ENCODE peak calls at places on chromosomes 4 and X, in five cellular contexts. I, Y, P, W and D are unnamed samples.
A peak's percentile ranks its signal among the peaks of the same experiment; 100 is the strongest.

GRCh38 chr4:70945452-70946055 is 43.4 kb downstream of the MOB1B start:
- DNase-seq in I (no peak), Y (no peak), P (no peak), W (no peak), D (no peak)

GRCh38 chrX:47177079-47177478 is 16.6 kb upstream of the UBA1 start:
- DNase-seq in I (no peak), Y (no peak), P (no peak), W (no peak), D (no peak)

GRCh38 chr4:138494931-138495330 is 252.8 kb upstream of the SLC7A11 start:
- DNase-seq in I (peak; percentile 13), Y (peak; percentile 4), P (peak; percentile 11), W (peak; percentile 12), D (peak; percentile 9)

GRCh38 chr4:82618321-82618720 is 56.5 kb upstream of the TMEM150C start:
- DNase-seq in I (no peak), Y (no peak), P (no peak), W (no peak), D (no peak)

GRCh38 chrX:47798861-47799260 is 37.8 kb upstream of the ZNF81 start:
- DNase-seq in I (no peak), Y (no peak), P (no peak), W (no peak), D (no peak)

GRCh38 chr4:120299631-120300030 is 233.0 kb upstream of the MAD2L1 start:
- DNase-seq in I (no peak), Y (no peak), P (no peak), W (no peak), D (no peak)

GRCh38 chrX:150731795-150732194 is 38.6 kb downstream of the MTMR1 start:
- DNase-seq in I (no peak), Y (no peak), P (peak; percentile 3), W (no peak), D (no peak)

GRCh38 chr4:78058591-78059523 is 1.7 kb downstream of the FRAS1 start:
- DNase-seq in I (no peak), Y (no peak), P (no peak), W (peak; percentile 19), D (no peak)

GRCh38 chrX:44731160-44731559 is 112.7 kb upstream of the DUSP21 start:
- DNase-seq in I (no peak), Y (no peak), P (no peak), W (no peak), D (no peak)

GRCh38 chr4:150501019-150501727 is 80.8 kb upstream of the MAB21L2 start:
- DNase-seq in I (no peak), Y (no peak), P (no peak), W (no peak), D (no peak)

GRCh38 chrX:152861116-152861515 is 30.3 kb downstream of the NSDHL start:
- DNase-seq in I (no peak), Y (no peak), P (no peak), W (no peak), D (no peak)

GRCh38 chrX:153931151-153931550 is 3.7 kb downstream of the NAA10 start:
- DNase-seq in I (no peak), Y (no peak), P (no peak), W (no peak), D (no peak)

GRCh38 chrX:50905334-50905733 is 5.2 kb upstream of the BMP15 start:
- DNase-seq in I (no peak), Y (no peak), P (peak; percentile 39), W (peak; percentile 4), D (no peak)

DNA sequence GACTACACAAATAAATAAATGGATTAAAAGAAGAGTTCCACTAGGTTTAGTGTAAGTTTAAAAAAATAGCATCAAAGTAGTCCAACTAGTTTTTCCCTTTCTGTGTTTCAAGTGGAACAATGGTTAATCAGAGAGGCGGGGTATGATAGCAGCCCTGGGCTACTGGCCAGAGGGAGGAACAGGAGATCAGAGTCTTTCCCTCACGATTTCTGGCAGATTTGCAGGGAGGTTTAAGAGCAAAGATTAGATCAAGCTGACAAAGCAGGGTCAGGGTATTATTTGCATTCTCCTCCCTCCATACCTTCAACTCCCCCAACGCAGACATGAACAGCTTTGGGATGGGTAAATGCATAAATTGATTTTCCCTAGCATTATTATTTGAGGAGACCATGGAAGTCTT is 277.6 kb upstream of the DIAPH2 start:
- DNase-seq in I (no peak), Y (no peak), P (no peak), W (peak; percentile 45), D (no peak)
- TF ChIP-seq ZNF274 in I (no peak), Y (no peak), P (no peak), W (no peak), D (no peak)

GRCh38 chr4:125501661-125502060 is 186.9 kb downstream of the FAT4 start:
- DNase-seq in I (no peak), Y (no peak), P (no peak), W (no peak), D (no peak)

GRCh38 chr4:125505637-125506036 is 190.9 kb downstream of the FAT4 start:
- DNase-seq in I (no peak), Y (no peak), P (no peak), W (no peak), D (no peak)
- TF ChIP-seq ZNF274 in I (no peak), Y (no peak), P (no peak), W (no peak), D (no peak)

DNA sequence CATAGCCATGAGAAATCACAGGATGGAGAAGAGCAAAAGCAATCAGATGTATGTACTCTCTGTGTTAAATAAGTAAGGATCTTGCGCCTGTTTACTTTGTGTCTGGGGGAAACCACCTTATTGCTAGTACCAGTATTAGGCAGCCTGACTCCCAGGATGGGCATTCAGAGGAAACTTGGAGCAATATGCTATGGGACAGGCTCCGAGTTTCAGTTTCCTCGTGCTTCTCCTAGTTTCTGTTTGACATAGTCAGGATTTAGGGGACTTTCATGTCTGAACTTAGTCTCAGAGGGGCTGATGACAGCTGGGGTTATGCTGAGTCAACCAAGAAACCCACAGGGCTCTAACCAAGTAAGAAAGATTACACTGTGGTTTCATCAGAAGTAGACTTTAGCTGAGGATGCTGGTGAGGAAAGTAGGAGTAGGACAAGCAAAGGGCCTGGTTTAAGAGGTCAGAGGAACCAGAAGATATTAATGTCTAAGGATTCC is 13.5 kb downstream of the NSUN7 start:
- DNase-seq in I (peak; percentile 15), Y (peak; percentile 88), P (peak; percentile 6), W (no peak), D (no peak)
- TF ChIP-seq ZNF274 in I (no peak), Y (no peak), P (no peak), W (no peak), D (no peak)

GRCh38 chr4:184575306-184575705 is 73.9 kb downstream of the CASP3 start:
- DNase-seq in I (no peak), Y (no peak), P (no peak), W (no peak), D (no peak)

GRCh38 chr4:184573701-184574100 is 75.5 kb downstream of the CASP3 start:
- DNase-seq in I (no peak), Y (no peak), P (no peak), W (no peak), D (no peak)

GRCh38 chr4:184574861-184575260 is 74.4 kb downstream of the CASP3 start:
- DNase-seq in I (no peak), Y (no peak), P (no peak), W (no peak), D (no peak)
- TF ChIP-seq ZNF274 in I (no peak), Y (no peak), P (no peak), W (no peak), D (no peak)